ENCODE peak calls at places on chromosome 20, in nine cellular contexts. L, Z, S, D, V, U, E, W and B are unnamed samples.

GRCh38 chr20:63884506-63885263 is 10.2 kb upstream of the DNAJC5 start:
- DNase-seq in L (no peak), Z (no peak), S (no peak), D (no peak), V (no peak), U (no peak), E (no peak), W (no peak), B (no peak)

GRCh38 chr20:31663838-31664695 is 26.4 kb downstream of the COX4I2 start:
- DNase-seq in L (no peak), Z (no peak), S (no peak), D (no peak), V (no peak), U (no peak), E (no peak), W (no peak), B (no peak)

GRCh38 chr20:41245086-41245707 is 72.3 kb downstream of the ZHX3 start:
- DNase-seq in L (no peak), Z (peak; percentile 36), S (no peak), D (no peak), V (no peak), U (no peak), E (no peak), W (no peak), B (no peak)

GRCh38 chr20:43237651-43238050 is 47.9 kb upstream of the PTPRT start:
- DNase-seq in L (no peak), Z (no peak), S (no peak), D (no peak), V (no peak), U (no peak), E (no peak), W (no peak), B (no peak)

GRCh38 chr20:43571310-43571709 is 12.5 kb downstream of the SGK2 start:
- DNase-seq in L (no peak), Z (no peak), S (no peak), D (no peak), V (no peak), U (no peak), E (no peak), W (no peak), B (no peak)

GRCh38 chr20:40176442-40176841 is 512.6 kb downstream of the MAFB start:
- DNase-seq in L (no peak), Z (no peak), S (no peak), D (no peak), V (no peak), U (no peak), E (no peak), W (no peak), B (no peak)

GRCh38 chr20:23918896-23919295 is 39.3 kb upstream of the CST5 start:
- DNase-seq in L (no peak), Z (no peak), S (no peak), D (no peak), V (no peak), U (no peak), E (no peak), W (no peak), B (no peak)

GRCh38 chr20:17614812-17615644 is 45.2 kb downstream of the DSTN start:
- DNase-seq in L (no peak), Z (no peak), S (no peak), D (no peak), V (no peak), U (no peak), E (peak; percentile 60), W (no peak), B (no peak)

GRCh38 chr20:10370091-10370887 is 63.7 kb downstream of the MKKS start:
- DNase-seq in L (no peak), Z (peak; percentile 76), S (no peak), D (no peak), V (no peak), U (no peak), E (no peak), W (no peak), B (no peak)

GRCh38 chr20:34604980-34605788 is 46.7 kb downstream of the MAP1LC3A start:
- DNase-seq in L (no peak), Z (peak; percentile 38), S (peak; percentile 51), D (no peak), V (no peak), U (no peak), E (no peak), W (no peak), B (no peak)

GRCh38 chr20:14963262-14963663 is 625.9 kb upstream of the FLRT3 start:
- DNase-seq in L (peak; percentile 18), Z (peak; percentile 50), S (peak; percentile 23), D (no peak), V (no peak), U (no peak), E (no peak), W (no peak), B (no peak)

GRCh38 chr20:48026981-48027592 is 241.8 kb upstream of the SULF2 start:
- DNase-seq in L (no peak), Z (peak; percentile 57), S (no peak), D (no peak), V (no peak), U (no peak), E (no peak), W (no peak), B (no peak)